ENCODE peak calls at places on chromosomes 7 and 10, in eight cellular contexts. W is choroid plexus epithelial cell, Q is gastrocnemius medialis, H is NB4, Y is endothelial cell of umbilical vein, G is OCI-LY7, C is stomach, O is fibroblast of lung. M is an unnamed sample.

GRCh38 chr10:17512341-17513001 is 58.1 kb upstream of the ST8SIA6 start:
- DNase-seq in W (peak), Q (no peak), H (no peak), Y (peak), G (no peak), C (peak), O (peak), M (peak)

GRCh38 chr7:145978769-145979168 is 137.8 kb upstream of the CNTNAP2 start:
- DNase-seq in W (no peak), Q (no peak), H (no peak), Y (no peak), G (no peak), C (no peak), O (no peak), M (no peak)

GRCh38 chr10:127127822-127128221 is 68.6 kb downstream of the INSYN2A start:
- DNase-seq in W (no peak), Q (no peak), H (no peak), Y (no peak), G (no peak), C (no peak), O (no peak), M (no peak)

GRCh38 chr7:19463581-19463980 is 245.3 kb downstream of the POLR1F start:
- DNase-seq in W (no peak), Q (no peak), H (peak), Y (no peak), G (no peak), C (no peak), O (no peak), M (no peak)

GRCh38 chr10:132145002-132145401 is 41.7 kb upstream of the DPYSL4 start:
- DNase-seq in W (no peak), Q (no peak), H (no peak), Y (no peak), G (no peak), C (no peak), O (no peak), M (no peak)

GRCh38 chr7:74579800-74580685 is 77.5 kb upstream of the GTF2I start:
- DNase-seq in W (peak), Q (no peak), H (no peak), Y (no peak), G (no peak), C (peak), O (peak), M (no peak)

GRCh38 chr10:100553929-100554328 is 18.2 kb downstream of the HIF1AN start:
- DNase-seq in W (no peak), Q (no peak), H (no peak), Y (no peak), G (no peak), C (no peak), O (no peak), M (no peak)

GRCh38 chr7:32958046-32959025 is 1.1 kb downstream of the FKBP9 start:
- DNase-seq in W (peak), Q (no peak), H (peak), Y (peak), G (no peak), C (peak), O (peak), M (no peak)

GRCh38 chr7:87570178-87570577 is 30.5 kb downstream of the ABCB1 start:
- DNase-seq in W (peak), Q (no peak), H (no peak), Y (no peak), G (no peak), C (no peak), O (peak), M (peak)

GRCh38 chr7:39754326-39755120 is 131.2 kb downstream of the RALA start:
- DNase-seq in W (peak), Q (no peak), H (no peak), Y (peak), G (no peak), C (no peak), O (peak), M (no peak)

GRCh38 chr10:24383681-24384106 is 174.8 kb downstream of the KIAA1217 start:
- DNase-seq in W (peak), Q (peak), H (peak), Y (peak), G (no peak), C (peak), O (peak), M (peak)

GRCh38 chr10:128210215-128211063 is 84.2 kb upstream of the MKI67 start:
- DNase-seq in W (peak), Q (peak), H (peak), Y (peak), G (no peak), C (peak), O (peak), M (no peak)

GRCh38 chr7:1058821-1059199 is 14.5 kb downstream of the GPR146 start:
- DNase-seq in W (peak), Q (no peak), H (no peak), Y (no peak), G (peak), C (no peak), O (no peak), M (no peak)

GRCh38 chr7:4225352-4225751 is 456.7 kb upstream of the FOXK1 start:
- DNase-seq in W (no peak), Q (no peak), H (no peak), Y (no peak), G (no peak), C (no peak), O (no peak), M (no peak)

GRCh38 chr7:123709525-123709924 is 39.3 kb downstream of the WASL start:
- DNase-seq in W (peak), Q (no peak), H (no peak), Y (no peak), G (no peak), C (no peak), O (peak), M (no peak)

GRCh38 chr7:9600974-9601373 is 1167.6 kb downstream of the NXPH1 start:
- DNase-seq in W (no peak), Q (no peak), H (peak), Y (no peak), G (no peak), C (no peak), O (no peak), M (no peak)
- TF ChIP-seq CTCF in W (no peak), Q (no peak), H (peak), Y (no peak), G (peak), C (no peak), O (no peak), M (no peak)

GRCh38 chr10:88390041-88390440 is 193.1 kb downstream of the RNLS start:
- DNase-seq in W (no peak), Q (no peak), H (no peak), Y (no peak), G (no peak), C (no peak), O (no peak), M (no peak)

GRCh38 chr10:88389456-88389855 is 193.7 kb downstream of the RNLS start:
- DNase-seq in W (peak), Q (peak), H (peak), Y (peak), G (peak), C (no peak), O (peak), M (peak)

GRCh38 chr10:88386204-88386877 is 196.8 kb downstream of the RNLS start:
- DNase-seq in W (peak), Q (no peak), H (peak), Y (no peak), G (no peak), C (no peak), O (no peak), M (no peak)

GRCh38 chr10:88385601-88386203 is 197.4 kb downstream of the RNLS start:
- DNase-seq in W (no peak), Q (peak), H (peak), Y (no peak), G (peak), C (peak), O (peak), M (no peak)

DNA sequence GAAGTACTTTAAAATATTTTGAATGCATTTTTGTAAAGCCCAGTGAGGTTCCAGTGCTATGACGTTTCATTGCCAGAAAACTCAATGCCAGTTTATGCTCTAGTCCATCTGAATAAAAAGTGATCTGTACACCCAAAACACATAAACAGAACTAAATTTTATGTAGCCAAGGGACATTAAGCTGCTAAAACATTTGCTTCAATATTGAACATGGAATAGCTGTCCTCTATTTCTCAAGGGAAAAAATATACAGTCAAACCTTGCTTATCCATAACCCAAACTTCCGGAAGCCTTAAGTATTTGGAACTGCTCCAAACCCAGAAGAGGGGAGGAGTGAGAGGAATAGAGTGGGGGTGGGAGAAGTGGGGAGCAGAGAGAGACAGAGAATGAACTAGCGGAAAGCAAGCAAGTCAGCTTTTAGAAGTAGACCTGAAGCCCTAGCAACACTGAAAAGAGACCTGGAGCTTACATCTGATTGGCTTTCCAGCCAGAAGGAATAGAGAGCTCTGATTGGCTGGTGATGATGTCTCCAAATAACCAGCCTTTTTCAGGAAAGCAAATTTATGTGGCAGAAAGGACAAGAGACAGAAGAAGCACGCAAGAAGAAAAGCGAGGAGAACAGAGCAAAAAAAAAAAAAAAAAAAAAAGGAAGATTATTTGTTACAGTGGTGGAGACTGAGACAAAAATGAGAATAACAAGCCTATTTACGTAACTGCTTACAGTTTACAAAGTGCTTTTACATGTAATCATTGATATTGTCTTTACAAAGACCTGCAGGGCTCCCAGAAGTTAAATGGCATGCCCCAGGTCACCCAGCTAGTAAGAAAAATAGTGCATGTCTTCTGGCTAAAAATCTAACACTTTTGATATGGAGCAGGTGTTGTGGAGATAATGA is 196.0 kb downstream of the RNLS start:
- DNase-seq in W (peak), Q (peak), H (peak), Y (peak), G (peak), C (no peak), O (peak), M (no peak)
- H3K4me3 ChIP-seq in W (peak), Q (no peak), H (no peak), Y (peak), G (peak), C (peak), O (peak), M (no peak)

GRCh38 chr7:24576171-24577052 is 3.2 kb downstream of the PALS2 start:
- DNase-seq in W (peak), Q (no peak), H (peak), Y (peak), G (peak), C (peak), O (peak), M (peak)
- TF ChIP-seq CTCF in W (peak), Q (peak), H (peak), Y (peak), G (peak), C (peak), O (peak), M (peak)

GRCh38 chr10:13712799-13713581 is 126.2 kb downstream of the PRPF18 start:
- DNase-seq in W (peak), Q (peak), H (peak), Y (peak), G (peak), C (peak), O (peak), M (peak)
- H3K4me3 ChIP-seq in W (no peak), Q (no peak), H (no peak), Y (no peak), G (no peak), C (no peak), O (no peak), M (no peak)

DNA sequence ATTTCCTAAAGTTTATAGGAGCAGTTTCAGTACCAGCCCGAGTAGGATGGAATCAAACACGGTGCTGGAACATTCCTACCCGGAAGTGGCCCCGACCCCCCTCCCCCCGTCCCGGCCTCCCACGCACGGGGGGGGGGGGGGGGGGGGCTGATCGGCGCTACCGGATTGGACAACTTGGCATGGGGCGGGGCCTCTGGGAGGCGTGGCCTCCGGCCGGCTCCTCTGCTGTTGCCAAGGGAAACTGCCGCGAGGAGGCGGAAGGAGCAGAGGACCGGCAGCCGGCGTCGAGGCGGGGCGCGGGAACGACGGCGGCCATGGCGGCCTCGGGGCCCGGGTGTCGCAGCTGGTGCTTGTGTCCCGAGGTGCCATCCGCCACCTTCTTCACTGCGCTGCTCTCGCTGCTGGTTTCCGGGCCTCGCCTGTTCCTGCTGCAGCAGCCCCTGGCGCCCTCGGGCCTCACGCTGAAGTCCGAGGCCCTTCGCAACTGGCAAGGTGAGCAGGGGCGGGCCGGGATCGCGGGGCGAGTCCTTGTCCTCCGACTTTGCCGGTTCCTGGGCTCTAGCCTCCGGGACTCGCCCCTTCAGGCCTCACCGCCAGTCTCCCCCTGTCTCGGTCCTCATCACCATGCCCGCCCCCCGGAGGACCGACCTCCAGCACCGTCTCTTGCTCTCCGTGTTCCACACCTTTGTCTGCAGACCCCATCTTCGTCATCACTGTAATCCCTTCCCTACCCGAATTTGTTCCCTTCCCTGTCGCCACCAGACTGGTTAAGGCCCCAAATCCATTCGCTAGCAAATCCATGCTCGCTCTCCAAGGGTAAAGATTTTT is at the start of gene RHBDD2:
- DNase-seq in W (peak), Q (peak), H (peak), Y (peak), G (peak), C (peak), O (peak), M (peak)
- TF ChIP-seq CTCF in W (peak), Q (no peak), H (no peak), Y (no peak), G (no peak), C (no peak), O (peak), M (no peak)